ENCODE peak calls at places on chromosomes 6 and 20, in eight cellular contexts. J is prostate gland, L is fibroblast of lung, K is K562, I is H1, G is heart left ventricle, B is uterus, Z is cardiac muscle cell. S is an unnamed sample.

GRCh38 chr6:54403096-54403495 is 94.9 kb downstream of the TINAG start:
- DNase-seq in J (no peak), L (no peak), K (no peak), I (no peak), G (no peak), B (no peak), Z (no peak), S (no peak)

GRCh38 chr20:36273414-36274247 is 32.5 kb upstream of the DLGAP4 start:
- DNase-seq in J (no peak), L (peak; percentile 4), K (no peak), I (peak; percentile 41), G (no peak), B (no peak), Z (no peak), S (no peak)

GRCh38 chr20:12166053-12166717 is 248.5 kb downstream of the BTBD3 start:
- DNase-seq in J (no peak), L (peak; percentile 97), K (no peak), I (no peak), G (peak; percentile 72), B (peak; percentile 72), Z (no peak), S (peak; percentile 21)

GRCh38 chr6:16760536-16761468 is at the start of gene ATXN1:
- DNase-seq in J (peak; percentile 58), L (no peak), K (peak; percentile 56), I (peak; percentile 65), G (peak; percentile 64), B (peak; percentile 81), Z (peak; percentile 71), S (no peak)

GRCh38 chr20:54067606-54068174 is 2.7 kb downstream of the BCAS1 start:
- DNase-seq in J (peak; percentile 48), L (peak; percentile 76), K (peak; percentile 42), I (no peak), G (no peak), B (no peak), Z (peak; percentile 90), S (no peak)

GRCh38 chr20:31670371-31671228 is 32.9 kb downstream of the COX4I2 start:
- DNase-seq in J (peak; percentile 68), L (no peak), K (no peak), I (no peak), G (peak; percentile 80), B (peak; percentile 57), Z (peak; percentile 22), S (no peak)

GRCh38 chr20:23926941-23927872 is 47.7 kb upstream of the CST5 start:
- DNase-seq in J (no peak), L (no peak), K (no peak), I (no peak), G (no peak), B (no peak), Z (no peak), S (peak; percentile 58)

GRCh38 chr20:34980543-34981213 is 25.0 kb downstream of the MYH7B start:
- DNase-seq in J (no peak), L (no peak), K (no peak), I (peak; percentile 49), G (peak; percentile 63), B (no peak), Z (no peak), S (no peak)

GRCh38 chr20:44761423-44761822 is 15.8 kb downstream of the KCNK15 start:
- DNase-seq in J (no peak), L (no peak), K (no peak), I (no peak), G (no peak), B (no peak), Z (no peak), S (no peak)

GRCh38 chr6:130575971-130576370 is 210.2 kb downstream of the TMEM200A start:
- DNase-seq in J (no peak), L (no peak), K (no peak), I (no peak), G (no peak), B (no peak), Z (no peak), S (no peak)

GRCh38 chr20:5369622-5370021 is 52.9 kb upstream of the PROKR2 start:
- DNase-seq in J (no peak), L (no peak), K (no peak), I (no peak), G (no peak), B (no peak), Z (no peak), S (no peak)

GRCh38 chr6:165701005-165701404 is 38.0 kb upstream of the PDE10A start:
- DNase-seq in J (no peak), L (peak; percentile 21), K (no peak), I (no peak), G (peak; percentile 57), B (no peak), Z (peak; percentile 85), S (no peak)

GRCh38 chr20:24933266-24933908 is 15.7 kb upstream of the CST7 start:
- DNase-seq in J (no peak), L (no peak), K (no peak), I (peak; percentile 20), G (no peak), B (no peak), Z (no peak), S (no peak)

GRCh38 chr20:46764068-46764467 is 54.6 kb downstream of the SLC2A10 start:
- DNase-seq in J (no peak), L (no peak), K (no peak), I (no peak), G (no peak), B (no peak), Z (peak; percentile 35), S (no peak)

GRCh38 chr6:158399040-158399700 is 86.9 kb downstream of the TULP4 start:
- DNase-seq in J (no peak), L (no peak), K (no peak), I (no peak), G (no peak), B (no peak), Z (no peak), S (no peak)

GRCh38 chr6:138526822-138527235 is 27.5 kb upstream of the NHSL1 start:
- DNase-seq in J (no peak), L (peak; percentile 29), K (no peak), I (no peak), G (no peak), B (no peak), Z (no peak), S (no peak)

GRCh38 chr6:154041001-154041400 is 2.0 kb downstream of the OPRM1 start:
- DNase-seq in J (no peak), L (no peak), K (no peak), I (no peak), G (no peak), B (no peak), Z (no peak), S (no peak)

GRCh38 chr20:24832518-24832917 is 116.6 kb upstream of the CST7 start:
- DNase-seq in J (no peak), L (no peak), K (no peak), I (no peak), G (no peak), B (no peak), Z (no peak), S (no peak)

GRCh38 chr20:37343212-37343993 is 2.5 kb upstream of the SRC start:
- DNase-seq in J (peak; percentile 54), L (no peak), K (no peak), I (no peak), G (no peak), B (no peak), Z (no peak), S (no peak)

GRCh38 chr20:45470939-45471338 is 1.4 kb downstream of the WFDC2 start:
- DNase-seq in J (no peak), L (no peak), K (no peak), I (no peak), G (no peak), B (no peak), Z (peak; percentile 17), S (no peak)

GRCh38 chr20:38304845-38305447 is 990 bp downstream of the BPI start:
- DNase-seq in J (no peak), L (no peak), K (peak; percentile 49), I (peak; percentile 90), G (no peak), B (no peak), Z (peak; percentile 6), S (no peak)

GRCh38 chr6:142881771-142882170 is 63.2 kb downstream of the HIVEP2 start:
- DNase-seq in J (no peak), L (no peak), K (no peak), I (no peak), G (no peak), B (no peak), Z (no peak), S (no peak)

GRCh38 chr6:15442467-15442866 is 196.6 kb downstream of the JARID2 start:
- DNase-seq in J (no peak), L (no peak), K (no peak), I (no peak), G (no peak), B (no peak), Z (no peak), S (no peak)
- H3K4me3 ChIP-seq in J (no peak overlapping the region), L (no peak overlapping the region), K (no peak overlapping the region), I (no peak overlapping the region), G (no peak overlapping the region), B (no peak overlapping the region), Z (no peak overlapping the region), S (no peak overlapping the region)

DNA sequence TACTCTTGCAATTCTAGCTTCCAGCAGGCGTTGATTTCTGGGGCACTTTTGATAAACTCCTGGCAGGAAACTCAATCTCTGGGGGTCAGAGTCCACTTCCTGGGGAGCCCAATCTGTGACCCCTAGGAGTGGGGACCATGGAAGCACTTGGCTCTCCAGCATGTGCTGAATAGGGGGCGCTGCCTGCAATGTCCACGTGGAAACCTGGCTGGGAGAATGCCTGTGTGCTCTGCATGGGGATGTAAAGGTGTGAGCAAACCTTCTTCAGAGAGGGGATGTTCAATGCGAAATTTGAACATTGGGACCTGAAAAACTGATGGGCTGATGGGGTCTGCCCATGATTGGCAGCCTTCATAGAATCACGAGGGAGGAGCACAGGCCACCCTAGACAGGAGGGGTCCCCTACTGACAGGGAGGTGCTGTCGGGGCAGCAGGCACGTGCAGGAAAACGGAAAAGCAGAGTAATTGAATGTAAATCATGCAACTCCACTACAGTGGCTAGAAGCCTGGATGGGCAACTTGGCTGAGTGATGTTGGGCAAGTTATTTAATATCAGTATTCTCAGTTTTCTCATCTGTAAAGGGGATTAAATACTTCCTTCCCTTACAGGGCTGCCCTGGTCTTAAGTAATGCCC is 47.8 kb downstream of the CEP43 start:
- DNase-seq in J (no peak), L (no peak), K (no peak), I (no peak), G (no peak), B (no peak), Z (no peak), S (no peak)
- TF ChIP-seq CTCF in J (no peak), L (no peak), K (no peak), I (peak; percentile 6), G (no peak), B (no peak), Z (no peak), S (no peak)

DNA sequence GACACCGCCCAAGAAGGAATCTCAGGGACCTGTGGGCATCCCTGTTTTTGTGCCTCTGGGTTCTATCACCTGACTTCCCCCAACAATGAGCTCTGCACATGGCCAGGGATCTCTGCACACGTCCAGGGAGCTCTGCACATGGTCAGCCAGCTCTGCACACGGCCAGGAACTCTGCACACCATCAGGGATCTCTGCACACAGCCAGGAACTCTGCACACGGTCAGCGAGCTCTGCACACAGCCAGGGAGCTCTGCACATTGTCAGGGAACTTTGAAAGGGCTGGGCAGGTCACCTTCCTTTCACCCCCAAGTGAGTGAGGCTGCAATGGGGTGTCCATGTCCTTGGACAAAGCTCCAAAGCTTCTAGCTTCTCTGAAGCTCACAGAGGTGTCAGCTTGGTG is 5.2 kb upstream of the SLCO4A1 start:
- DNase-seq in J (no peak), L (no peak), K (no peak), I (no peak), G (no peak), B (no peak), Z (no peak), S (no peak)
- H3K27me3 ChIP-seq in J (peaks cover 2% of the 10 kb centered on the region), L (peaks cover 7% of the 10 kb centered on the region), K (peaks cover 17% of the 10 kb centered on the region), I (peaks cover 17% of the 10 kb centered on the region), G (no peaks in the 10 kb centered on the region), B (peaks cover 3% of the 10 kb centered on the region), Z (peaks cover 33% of the 10 kb centered on the region), S (peaks cover 11% of the 10 kb centered on the region)

GRCh38 chr6:89434954-89435353 is 2.0 kb downstream of the ANKRD6 start:
- DNase-seq in J (no peak), L (no peak), K (no peak), I (no peak), G (no peak), B (no peak), Z (no peak), S (no peak)
- H3K4me3 ChIP-seq in J (no peak overlapping the region), L (no peak overlapping the region), K (no peak overlapping the region), I (no peak overlapping the region), G (no peak overlapping the region), B (no peak overlapping the region), Z (no peak overlapping the region), S (no peak overlapping the region)

S was measured in BJ.